ENCODE peak calls at places on chromosomes 7 and 10, in eight cellular contexts. B, U, Y, G, J, K, P and E are unnamed samples.
A peak's percentile ranks its signal among the peaks of the same experiment; 100 is the strongest.

GRCh38 chr10:76114556-76114955 is 683.1 kb downstream of the LRMDA start:
- DNase-seq in B (no peak), U (no peak), Y (no peak), G (no peak), J (peak; percentile 84), K (no peak), P (no peak), E (no peak)

GRCh38 chr10:118870467-118871243 is 115.9 kb upstream of the CACUL1 start:
- DNase-seq in B (peak; percentile 55), U (no peak), Y (no peak), G (no peak), J (no peak), K (no peak), P (no peak), E (no peak)

GRCh38 chr10:111116762-111117445 is 40.1 kb downstream of the ADRA2A start:
- DNase-seq in B (no peak), U (no peak), Y (no peak), G (no peak), J (no peak), K (no peak), P (no peak), E (no peak)

GRCh38 chr7:43577485-43577951 is 5.4 kb upstream of the STK17A start:
- DNase-seq in B (no peak), U (peak; percentile 16), Y (no peak), G (no peak), J (no peak), K (no peak), P (no peak), E (no peak)

GRCh38 chr7:107506683-107507339 is 37.0 kb downstream of the GPR22 start:
- DNase-seq in B (peak; percentile 42), U (no peak), Y (peak; percentile 61), G (no peak), J (peak; percentile 50), K (peak; percentile 47), P (no peak), E (peak; percentile 57)

GRCh38 chr10:113087082-113088029 is 137.3 kb downstream of the TCF7L2 start:
- DNase-seq in B (peak; percentile 76), U (no peak), Y (no peak), G (no peak), J (no peak), K (peak; percentile 83), P (no peak), E (no peak)

GRCh38 chr7:29485376-29486190 is 78.1 kb upstream of the PRR15 start:
- DNase-seq in B (no peak), U (peak; percentile 37), Y (no peak), G (no peak), J (peak; percentile 26), K (no peak), P (no peak), E (no peak)

GRCh38 chr7:50679218-50680007 is 103.3 kb downstream of the GRB10 start:
- DNase-seq in B (no peak), U (peak; percentile 67), Y (no peak), G (peak; percentile 56), J (peak; percentile 94), K (no peak), P (no peak), E (no peak)

GRCh38 chr7:116802784-116803183 is 59.6 kb upstream of the CAPZA2 start:
- DNase-seq in B (no peak), U (peak; percentile 61), Y (no peak), G (peak; percentile 46), J (peak; percentile 21), K (no peak), P (peak; percentile 11), E (no peak)

GRCh38 chr7:108848486-108848885 is 278.8 kb downstream of the DNAJB9 start:
- DNase-seq in B (no peak), U (no peak), Y (no peak), G (no peak), J (no peak), K (no peak), P (no peak), E (no peak)

GRCh38 chr10:99466632-99467031 is 36.2 kb upstream of the GOT1 start:
- DNase-seq in B (no peak), U (no peak), Y (no peak), G (no peak), J (no peak), K (no peak), P (no peak), E (no peak)

GRCh38 chr10:122121059-122121458 is 132.1 kb downstream of the TACC2 start:
- DNase-seq in B (no peak), U (no peak), Y (no peak), G (no peak), J (peak; percentile 97), K (no peak), P (no peak), E (no peak)

GRCh38 chr10:44988957-44989620 is 10.5 kb upstream of the DEPP1 start:
- DNase-seq in B (no peak), U (no peak), Y (no peak), G (no peak), J (peak; percentile 17), K (peak; percentile 8), P (no peak), E (no peak)

GRCh38 chr7:100119701-100120517 is 475 bp downstream of the CNPY4 start:
- DNase-seq in B (peak; percentile 61), U (peak; percentile 40), Y (peak; percentile 80), G (peak; percentile 86), J (no peak), K (peak; percentile 66), P (peak; percentile 61), E (peak; percentile 62)

GRCh38 chr10:97274828-97275227 is 17.6 kb downstream of the ARHGAP19 start:
- DNase-seq in B (no peak), U (no peak), Y (no peak), G (no peak), J (no peak), K (no peak), P (no peak), E (no peak)

GRCh38 chr10:100303724-100304319 is 17.3 kb upstream of the BLOC1S2 start:
- DNase-seq in B (no peak), U (peak; percentile 4), Y (no peak), G (peak; percentile 53), J (peak; percentile 43), K (no peak), P (no peak), E (no peak)

GRCh38 chr7:149827089-149827981 is 10.8 kb upstream of the ZNF862 start:
- DNase-seq in B (no peak), U (no peak), Y (peak; percentile 34), G (no peak), J (no peak), K (no peak), P (peak; percentile 7), E (peak; percentile 23)

GRCh38 chr7:1850111-1850975 is 180.3 kb downstream of the ELFN1 start:
- DNase-seq in B (peak; percentile 18), U (no peak), Y (peak; percentile 45), G (no peak), J (no peak), K (no peak), P (no peak), E (peak; percentile 18)